ENCODE peak calls at places on chromosomes 2 and 18, in four cellular contexts. K is GM19239; D is CD8-positive, alpha-beta memory T cell; R is germinal center. N is an unnamed sample.

GRCh38 chr2:13666582-13667414 is 950.1 kb downstream of the TRIB2 start:
- DNase-seq in K (peak; percentile 1), R (no peak), D (no peak), N (no peak)

GRCh38 chr2:54306561-54306960 is 50.5 kb upstream of the TSPYL6 start:
- DNase-seq in D (no peak), K (no peak), R (no peak), N (no peak)

GRCh38 chr2:223586261-223586660 is 15.9 kb downstream of the SCG2 start:
- DNase-seq in R (no peak), D (no peak), K (no peak), N (no peak)

GRCh38 chr18:68662779-68663178 is 52.1 kb downstream of the TMX3 start:
- DNase-seq in K (no peak), D (no peak), R (no peak), N (no peak)

GRCh38 chr2:127063701-127064590 is 43.0 kb downstream of the BIN1 start:
- DNase-seq in R (no peak), K (no peak), D (no peak), N (no peak)

GRCh38 chr2:211035548-211036185 is 479.3 kb downstream of the CPS1 start:
- DNase-seq in K (no peak), R (peak; percentile 2), D (no peak), N (no peak)

GRCh38 chr18:62030091-62030985 is 137.5 kb upstream of the RNF152 start:
- DNase-seq in K (no peak), R (no peak), D (no peak), N (no peak)

GRCh38 chr2:232195487-232195886 is 183.1 kb upstream of the ALPP start:
- DNase-seq in R (no peak), D (no peak), K (no peak), N (no peak)

GRCh38 chr18:46519870-46520269 is 137.2 kb downstream of the LOXHD1 start:
- DNase-seq in R (no peak), D (no peak), K (no peak), N (no peak)

GRCh38 chr18:49846263-49846662 is 32.9 kb upstream of the ACAA2 start:
- DNase-seq in K (no peak), R (no peak), D (no peak), N (no peak)

GRCh38 chr2:181462032-181462431 is 4.8 kb downstream of the ITGA4 start:
- DNase-seq in R (no peak), K (no peak), D (no peak), N (no peak)

GRCh38 chr2:86783615-86784339 is 6.9 kb downstream of the CD8A start:
- DNase-seq in K (peak; percentile 62), D (no peak), R (peak; percentile 63), N (no peak)

GRCh38 chr18:80046961-80047541 is 12.8 kb downstream of the RBFA start:
- DNase-seq in R (no peak), K (no peak), D (no peak), N (no peak)

GRCh38 chr2:95076705-95077520 is 44.7 kb downstream of the MRPS5 start:
- DNase-seq in K (peak; percentile 76), R (peak; percentile 81), D (peak; percentile 89), N (peak; percentile 84)

GRCh38 chr2:61172671-61173070 is 10.7 kb downstream of the C2orf74 start:
- DNase-seq in K (no peak), D (no peak), R (no peak), N (no peak)

GRCh38 chr2:10223932-10224720 is 78.6 kb upstream of the HPCAL1 start:
- DNase-seq in K (no peak), D (no peak), R (no peak), N (no peak)

GRCh38 chr2:238897911-238898311 is 50.0 kb downstream of the TWIST2 start:
- DNase-seq in R (no peak), K (no peak), D (no peak), N (no peak)

GRCh38 chr2:58466803-58467202 is 225.7 kb upstream of the FANCL start:
- DNase-seq in D (no peak), K (no peak), R (no peak), N (no peak)

GRCh38 chr2:231421051-231421580 is 25.6 kb downstream of the B3GNT7 start:
- DNase-seq in D (no peak), R (no peak), K (no peak), N (no peak)

GRCh38 chr2:74925361-74925786 is 33.1 kb upstream of the POLE4 start:
- DNase-seq in K (no peak), R (no peak), D (no peak), N (no peak)

GRCh38 chr18:58438161-58438983 is 190.5 kb downstream of the ALPK2 start:
- DNase-seq in R (no peak), D (no peak), K (no peak), N (no peak)

GRCh38 chr2:219581346-219581745 is 9.2 kb downstream of the INHA start:
- DNase-seq in D (no peak), K (no peak), R (no peak), N (no peak)

GRCh38 chr18:2961828-2962227 is 51.1 kb downstream of the LPIN2 start:
- DNase-seq in R (no peak), D (peak; percentile 53), K (no peak), N (no peak)

GRCh38 chr2:96175951-96176350 is 30.7 kb upstream of the DUSP2 start:
- DNase-seq in D (no peak), K (no peak), R (no peak), N (no peak)

GRCh38 chr18:26383454-26384270 is 157.4 kb downstream of the TAF4B start:
- DNase-seq in D (no peak), R (peak; percentile 56), K (peak; percentile 40), N (no peak)

GRCh38 chr2:222977121-222977520 is 74.9 kb upstream of the KCNE4 start:
- DNase-seq in D (no peak), R (no peak), K (no peak), N (no peak)

GRCh38 chr2:174765576-174765975 is 1.3 kb upstream of the CHRNA1 start:
- DNase-seq in D (no peak), K (no peak), R (no peak), N (no peak)

GRCh38 chr2:162174778-162175177 is 22.7 kb upstream of the GCG start:
- DNase-seq in K (no peak), R (no peak), D (no peak), N (no peak)

GRCh38 chr2:126889501-126890135 is 9.1 kb upstream of the TEX51 start:
- DNase-seq in R (no peak), D (no peak), K (no peak), N (no peak)

GRCh38 chr2:128487650-128488387 is 169.2 kb upstream of the HS6ST1 start:
- DNase-seq in K (no peak), R (no peak), D (no peak), N (no peak)

GRCh38 chr2:170500104-170500503 is 215.0 kb upstream of the SP5 start:
- DNase-seq in K (no peak), R (no peak), D (no peak), N (no peak)

GRCh38 chr2:33134086-33134763 is 187.5 kb downstream of the LTBP1 start:
- DNase-seq in D (no peak), R (no peak), K (no peak), N (no peak)

GRCh38 chr2:166180951-166181812 is 53.4 kb upstream of the SCN1A start:
- DNase-seq in R (peak; percentile 26), D (no peak), K (no peak), N (no peak)

GRCh38 chr2:181124499-181124898 is 144.1 kb downstream of the UBE2E3 start:
- DNase-seq in K (no peak), R (no peak), D (no peak), N (no peak)

GRCh38 chr2:182949572-182950189 is 83.2 kb upstream of the FRZB start:
- DNase-seq in R (no peak), D (peak; percentile 33), K (no peak), N (no peak)

GRCh38 chr2:179936654-179937053 is 70.4 kb downstream of the CWC22 start:
- DNase-seq in D (no peak), R (peak; percentile 3), K (no peak), N (no peak)

GRCh38 chr2:31302940-31303563 is 69.1 kb downstream of the EHD3 start:
- DNase-seq in R (no peak), D (no peak), K (no peak), N (no peak)